ENCODE peak calls at places on chromosomes 4 and X, in nine cellular contexts. One of them, this sample, is unnamed.
A peak's percentile ranks its signal among the peaks of the same experiment; 100 is the strongest.

GRCh38 chr4:40176602-40177001 is 20.2 kb upstream of the RHOH start:
- DNase-seq in testis: peak; percentile 26
- DNase-seq in GM23338: peak; percentile 76
- DNase-seq in mucosa of descending colon: no peak
- DNase-seq in IMR-90: no peak
- DNase-seq in AG10803: no peak
- DNase-seq in astrocyte of the spinal cord: no peak
- DNase-seq in epithelial cell of esophagus: no peak
- DNase-seq in prostate gland: no peak
- DNase-seq in this sample: no peak

GRCh38 chr4:145840162-145840768 is 98.4 kb downstream of the ZNF827 start:
- DNase-seq in IMR-90: peak; percentile 38
- DNase-seq in testis: no peak
- DNase-seq in epithelial cell of esophagus: peak; percentile 52
- DNase-seq in AG10803: peak; percentile 53
- DNase-seq in prostate gland: no peak
- DNase-seq in GM23338: no peak
- DNase-seq in astrocyte of the spinal cord: peak; percentile 55
- DNase-seq in mucosa of descending colon: peak; percentile 7
- DNase-seq in this sample: peak; percentile 53

GRCh38 chrX:9895225-9895912 is 71.8 kb upstream of the CLDN34 start:
- DNase-seq in mucosa of descending colon: no peak
- DNase-seq in prostate gland: no peak
- DNase-seq in testis: no peak
- DNase-seq in epithelial cell of esophagus: no peak
- DNase-seq in GM23338: no peak
- DNase-seq in astrocyte of the spinal cord: no peak
- DNase-seq in AG10803: no peak
- DNase-seq in IMR-90: no peak
- DNase-seq in this sample: no peak

GRCh38 chr4:167218022-167218608 is 16.2 kb downstream of the SPOCK3 start:
- DNase-seq in mucosa of descending colon: no peak
- DNase-seq in testis: no peak
- DNase-seq in prostate gland: peak; percentile 39
- DNase-seq in epithelial cell of esophagus: peak; percentile 45
- DNase-seq in GM23338: no peak
- DNase-seq in astrocyte of the spinal cord: no peak
- DNase-seq in AG10803: no peak
- DNase-seq in IMR-90: no peak
- DNase-seq in this sample: no peak

GRCh38 chr4:25506032-25506571 is 129.0 kb downstream of the ANAPC4 start:
- DNase-seq in astrocyte of the spinal cord: no peak
- DNase-seq in testis: no peak
- DNase-seq in epithelial cell of esophagus: no peak
- DNase-seq in mucosa of descending colon: no peak
- DNase-seq in prostate gland: no peak
- DNase-seq in IMR-90: no peak
- DNase-seq in AG10803: no peak
- DNase-seq in GM23338: no peak
- DNase-seq in this sample: no peak

GRCh38 chr4:100113732-100114131 is 76.5 kb downstream of the DDIT4L start:
- DNase-seq in GM23338: no peak
- DNase-seq in AG10803: no peak
- DNase-seq in testis: no peak
- DNase-seq in prostate gland: no peak
- DNase-seq in astrocyte of the spinal cord: no peak
- DNase-seq in epithelial cell of esophagus: no peak
- DNase-seq in IMR-90: no peak
- DNase-seq in mucosa of descending colon: no peak
- DNase-seq in this sample: no peak

GRCh38 chrX:134764202-134764785 is 106.0 kb upstream of the PLAC1 start:
- DNase-seq in mucosa of descending colon: no peak
- DNase-seq in GM23338: peak; percentile 87
- DNase-seq in IMR-90: no peak
- DNase-seq in AG10803: no peak
- DNase-seq in epithelial cell of esophagus: peak; percentile 55
- DNase-seq in testis: no peak
- DNase-seq in astrocyte of the spinal cord: peak; percentile 23
- DNase-seq in prostate gland: no peak
- DNase-seq in this sample: peak; percentile 20

GRCh38 chr4:57064120-57064519 is 46.1 kb downstream of the IGFBP7 start:
- DNase-seq in AG10803: no peak
- DNase-seq in testis: no peak
- DNase-seq in astrocyte of the spinal cord: no peak
- DNase-seq in prostate gland: no peak
- DNase-seq in GM23338: no peak
- DNase-seq in mucosa of descending colon: no peak
- DNase-seq in IMR-90: no peak
- DNase-seq in epithelial cell of esophagus: peak; percentile 34
- DNase-seq in this sample: no peak

GRCh38 chr4:14157262-14157661 is 529.7 kb upstream of the BOD1L1 start:
- DNase-seq in astrocyte of the spinal cord: no peak
- DNase-seq in mucosa of descending colon: no peak
- DNase-seq in testis: no peak
- DNase-seq in AG10803: no peak
- DNase-seq in IMR-90: no peak
- DNase-seq in GM23338: no peak
- DNase-seq in prostate gland: no peak
- DNase-seq in epithelial cell of esophagus: no peak
- DNase-seq in this sample: no peak

GRCh38 chr4:92600638-92601037 is 296.9 kb downstream of the GRID2 start:
- DNase-seq in testis: no peak
- DNase-seq in GM23338: peak; percentile 74
- DNase-seq in mucosa of descending colon: no peak
- DNase-seq in AG10803: no peak
- DNase-seq in IMR-90: no peak
- DNase-seq in epithelial cell of esophagus: no peak
- DNase-seq in prostate gland: no peak
- DNase-seq in astrocyte of the spinal cord: no peak
- DNase-seq in this sample: no peak

GRCh38 chrX:134718329-134719317 is 60.4 kb upstream of the PLAC1 start:
- DNase-seq in GM23338: peak; percentile 8
- DNase-seq in prostate gland: peak; percentile 20
- DNase-seq in mucosa of descending colon: peak; percentile 6
- DNase-seq in testis: no peak
- DNase-seq in astrocyte of the spinal cord: peak; percentile 86
- DNase-seq in epithelial cell of esophagus: peak; percentile 79
- DNase-seq in IMR-90: peak; percentile 95
- DNase-seq in AG10803: peak; percentile 98
- DNase-seq in this sample: peak; percentile 95

GRCh38 chr4:18294846-18295245 is 273.3 kb upstream of the LCORL start:
- DNase-seq in epithelial cell of esophagus: no peak
- DNase-seq in mucosa of descending colon: no peak
- DNase-seq in testis: no peak
- DNase-seq in IMR-90: no peak
- DNase-seq in prostate gland: no peak
- DNase-seq in GM23338: no peak
- DNase-seq in astrocyte of the spinal cord: no peak
- DNase-seq in AG10803: no peak
- DNase-seq in this sample: no peak

GRCh38 chr4:18291981-18292380 is 270.4 kb upstream of the LCORL start:
- DNase-seq in mucosa of descending colon: no peak
- DNase-seq in epithelial cell of esophagus: no peak
- DNase-seq in prostate gland: no peak
- DNase-seq in AG10803: no peak
- DNase-seq in testis: no peak
- DNase-seq in GM23338: no peak
- DNase-seq in IMR-90: no peak
- DNase-seq in astrocyte of the spinal cord: no peak
- DNase-seq in this sample: no peak

GRCh38 chr4:18292411-18292810 is 270.9 kb upstream of the LCORL start:
- DNase-seq in astrocyte of the spinal cord: no peak
- DNase-seq in testis: no peak
- DNase-seq in IMR-90: no peak
- DNase-seq in GM23338: no peak
- DNase-seq in epithelial cell of esophagus: no peak
- DNase-seq in prostate gland: no peak
- DNase-seq in mucosa of descending colon: no peak
- DNase-seq in AG10803: no peak
- DNase-seq in this sample: no peak

DNA sequence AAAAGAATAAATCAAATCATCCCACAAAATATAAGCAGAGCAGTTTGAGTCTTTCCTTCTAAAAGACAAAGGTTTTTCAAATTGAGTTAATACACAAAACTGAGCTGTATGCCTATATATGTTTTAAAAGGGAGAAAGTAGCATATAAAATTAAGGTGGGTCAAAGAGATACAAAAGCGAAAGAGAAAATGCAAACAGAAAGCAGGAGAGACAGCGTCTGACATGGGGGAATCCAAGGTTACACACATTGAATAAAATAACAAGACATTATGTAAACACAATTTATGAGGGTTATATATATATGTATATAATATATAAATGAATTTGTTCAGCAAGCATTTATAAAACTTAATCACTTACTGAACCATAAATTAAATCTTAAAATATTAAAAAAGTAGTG is 276.1 kb upstream of the LCORL start:
- DNase-seq in astrocyte of the spinal cord: no peak
- DNase-seq in GM23338: no peak
- DNase-seq in mucosa of descending colon: no peak
- DNase-seq in testis: no peak
- DNase-seq in prostate gland: no peak
- DNase-seq in AG10803: no peak
- DNase-seq in IMR-90: no peak
- DNase-seq in epithelial cell of esophagus: no peak
- DNase-seq in this sample: no peak
- H3K4me3 ChIP-seq in astrocyte of the spinal cord: no peak overlapping the region
- H3K4me3 ChIP-seq in GM23338: no peak overlapping the region
- H3K4me3 ChIP-seq in mucosa of descending colon: no peak overlapping the region
- H3K4me3 ChIP-seq in testis: no peak overlapping the region
- H3K4me3 ChIP-seq in prostate gland: no peak overlapping the region
- H3K4me3 ChIP-seq in AG10803: no peak overlapping the region
- H3K4me3 ChIP-seq in IMR-90: no peak overlapping the region
- H3K4me3 ChIP-seq in epithelial cell of esophagus: no peak overlapping the region
- H3K4me3 ChIP-seq in this sample: no peak overlapping the region

GRCh38 chr4:990746-991367 is 2.3 kb downstream of the SLC26A1 start:
- DNase-seq in GM23338: no peak
- DNase-seq in astrocyte of the spinal cord: no peak
- DNase-seq in epithelial cell of esophagus: no peak
- DNase-seq in testis: no peak
- DNase-seq in AG10803: no peak
- DNase-seq in prostate gland: no peak
- DNase-seq in mucosa of descending colon: no peak
- DNase-seq in IMR-90: no peak
- DNase-seq in this sample: no peak

GRCh38 chr4:992297-993110 is 700 bp downstream of the SLC26A1 start:
- DNase-seq in IMR-90: peak; percentile 30
- DNase-seq in epithelial cell of esophagus: no peak
- DNase-seq in astrocyte of the spinal cord: no peak
- DNase-seq in GM23338: no peak
- DNase-seq in prostate gland: no peak
- DNase-seq in mucosa of descending colon: peak; percentile 89
- DNase-seq in AG10803: no peak
- DNase-seq in testis: no peak
- DNase-seq in this sample: no peak

GRCh38 chr4:993111-994029 is at the start of gene SLC26A1:
- DNase-seq in AG10803: no peak
- DNase-seq in epithelial cell of esophagus: no peak
- DNase-seq in IMR-90: no peak
- DNase-seq in mucosa of descending colon: peak; percentile 66
- DNase-seq in testis: no peak
- DNase-seq in prostate gland: no peak
- DNase-seq in astrocyte of the spinal cord: no peak
- DNase-seq in GM23338: no peak
- DNase-seq in this sample: no peak

GRCh38 chr4:989722-990471 is 3.1 kb downstream of the IDUA start:
- DNase-seq in IMR-90: no peak
- DNase-seq in astrocyte of the spinal cord: no peak
- DNase-seq in prostate gland: no peak
- DNase-seq in AG10803: no peak
- DNase-seq in testis: no peak
- DNase-seq in GM23338: no peak
- DNase-seq in epithelial cell of esophagus: no peak
- DNase-seq in mucosa of descending colon: no peak
- DNase-seq in this sample: no peak

GRCh38 chr4:991451-992296 is 1.5 kb downstream of the SLC26A1 start:
- DNase-seq in IMR-90: no peak
- DNase-seq in GM23338: no peak
- DNase-seq in astrocyte of the spinal cord: no peak
- DNase-seq in epithelial cell of esophagus: no peak
- DNase-seq in mucosa of descending colon: no peak
- DNase-seq in AG10803: no peak
- DNase-seq in testis: no peak
- DNase-seq in prostate gland: no peak
- DNase-seq in this sample: no peak
- H3K4me3 ChIP-seq in IMR-90: no peak overlapping the region
- H3K4me3 ChIP-seq in GM23338: no peak overlapping the region
- H3K4me3 ChIP-seq in astrocyte of the spinal cord: no peak overlapping the region
- H3K4me3 ChIP-seq in epithelial cell of esophagus: no peak overlapping the region
- H3K4me3 ChIP-seq in mucosa of descending colon: no peak overlapping the region
- H3K4me3 ChIP-seq in AG10803: no peak overlapping the region
- H3K4me3 ChIP-seq in testis: no peak overlapping the region
- H3K4me3 ChIP-seq in prostate gland: no peak overlapping the region
- H3K4me3 ChIP-seq in this sample: no peak overlapping the region

GRCh38 chr4:158170691-158171455 is 2.0 kb downstream of the GASK1B start:
- DNase-seq in GM23338: peak; percentile 73
- DNase-seq in epithelial cell of esophagus: peak; percentile 94
- DNase-seq in AG10803: peak; percentile 41
- DNase-seq in mucosa of descending colon: peak; percentile 60
- DNase-seq in testis: peak; percentile 84
- DNase-seq in astrocyte of the spinal cord: no peak
- DNase-seq in IMR-90: peak; percentile 23
- DNase-seq in prostate gland: peak; percentile 84
- DNase-seq in this sample: peak; percentile 22

GRCh38 chr4:158171456-158171790 is 1.4 kb downstream of the GASK1B start:
- DNase-seq in astrocyte of the spinal cord: peak; percentile 30
- DNase-seq in testis: no peak
- DNase-seq in prostate gland: no peak
- DNase-seq in AG10803: no peak
- DNase-seq in IMR-90: no peak
- DNase-seq in epithelial cell of esophagus: no peak
- DNase-seq in GM23338: no peak
- DNase-seq in mucosa of descending colon: no peak
- DNase-seq in this sample: no peak

GRCh38 chr4:158168606-158169005 is 4.2 kb downstream of the GASK1B start:
- DNase-seq in prostate gland: no peak
- DNase-seq in GM23338: no peak
- DNase-seq in IMR-90: no peak
- DNase-seq in AG10803: no peak
- DNase-seq in testis: no peak
- DNase-seq in astrocyte of the spinal cord: no peak
- DNase-seq in epithelial cell of esophagus: no peak
- DNase-seq in mucosa of descending colon: no peak
- DNase-seq in this sample: no peak

GRCh38 chr4:158169931-158170690 is 2.7 kb downstream of the GASK1B start:
- DNase-seq in epithelial cell of esophagus: peak; percentile 9
- DNase-seq in prostate gland: no peak
- DNase-seq in astrocyte of the spinal cord: peak; percentile 43
- DNase-seq in GM23338: no peak
- DNase-seq in mucosa of descending colon: no peak
- DNase-seq in IMR-90: peak; percentile 21
- DNase-seq in AG10803: peak; percentile 56
- DNase-seq in testis: no peak
- DNase-seq in this sample: peak; percentile 48

GRCh38 chr4:158169516-158169915 is 3.3 kb downstream of the GASK1B start:
- DNase-seq in testis: no peak
- DNase-seq in mucosa of descending colon: no peak
- DNase-seq in astrocyte of the spinal cord: peak; percentile 23
- DNase-seq in GM23338: no peak
- DNase-seq in IMR-90: no peak
- DNase-seq in epithelial cell of esophagus: peak; percentile 30
- DNase-seq in AG10803: peak; percentile 31
- DNase-seq in prostate gland: no peak
- DNase-seq in this sample: peak; percentile 40
- H3K4me3 ChIP-seq in testis: peak overlapping the region; percentile 53
- H3K4me3 ChIP-seq in mucosa of descending colon: no peak overlapping the region
- H3K4me3 ChIP-seq in astrocyte of the spinal cord: peak overlapping the region; percentile 34
- H3K4me3 ChIP-seq in GM23338: no peak overlapping the region
- H3K4me3 ChIP-seq in IMR-90: peak overlapping the region; percentile 37
- H3K4me3 ChIP-seq in epithelial cell of esophagus: peak overlapping the region; percentile 54
- H3K4me3 ChIP-seq in AG10803: peak overlapping the region; percentile 57
- H3K4me3 ChIP-seq in prostate gland: peak overlapping the region; percentile 39
- H3K4me3 ChIP-seq in this sample: peak overlapping the region; percentile 69

GRCh38 chrX:119695535-119696050 is 2.6 kb upstream of the SEPTIN6 start:
- DNase-seq in AG10803: no peak
- DNase-seq in GM23338: no peak
- DNase-seq in prostate gland: no peak
- DNase-seq in testis: no peak
- DNase-seq in mucosa of descending colon: no peak
- DNase-seq in astrocyte of the spinal cord: no peak
- DNase-seq in epithelial cell of esophagus: no peak
- DNase-seq in IMR-90: no peak
- DNase-seq in this sample: no peak
- H3K4me3 ChIP-seq in AG10803: no peak overlapping the region
- H3K4me3 ChIP-seq in GM23338: peak overlapping the region; percentile 72
- H3K4me3 ChIP-seq in prostate gland: no peak overlapping the region
- H3K4me3 ChIP-seq in testis: no peak overlapping the region
- H3K4me3 ChIP-seq in mucosa of descending colon: no peak overlapping the region
- H3K4me3 ChIP-seq in astrocyte of the spinal cord: no peak overlapping the region
- H3K4me3 ChIP-seq in epithelial cell of esophagus: no peak overlapping the region
- H3K4me3 ChIP-seq in IMR-90: no peak overlapping the region
- H3K4me3 ChIP-seq in this sample: no peak overlapping the region